ENCODE peak calls at places on chromosome 1, in six cellular contexts. Z is Kasumi-1, G is midbrain, K is NCI-H69, B is T-helper 2 cell, W is ELR. I is an unnamed sample.

GRCh38 chr1:119773711-119774241 is 5.1 kb upstream of the HMGCS2 start:
- DNase-seq in K (no peak), W (no peak), G (no peak), B (no peak), Z (no peak), I (no peak)

GRCh38 chr1:159492575-159493323 is 43.1 kb downstream of the OR10J5 start:
- DNase-seq in G (no peak), W (peak), K (no peak), Z (no peak), B (no peak), I (peak)

GRCh38 chr1:22339237-22339636 is 112.4 kb upstream of the ZBTB40 start:
- DNase-seq in B (no peak), G (no peak), W (no peak), Z (no peak), K (no peak), I (no peak)

GRCh38 chr1:22250724-22251123 is 107.8 kb upstream of the WNT4 start:
- DNase-seq in B (no peak), G (no peak), K (no peak), Z (no peak), W (peak), I (no peak)

GRCh38 chr1:92487078-92487605 is 417 bp upstream of the GFI1 start:
- DNase-seq in Z (no peak), K (no peak), W (no peak), B (no peak), G (no peak), I (peak)

GRCh38 chr1:2174348-2175054 is 20.1 kb downstream of the FAAP20 start:
- DNase-seq in K (peak), B (no peak), G (peak), W (peak), Z (peak), I (peak)

GRCh38 chr1:232150770-232151548 is 479.0 kb downstream of the SIPA1L2 start:
- DNase-seq in G (no peak), K (no peak), Z (no peak), B (no peak), W (no peak), I (peak)

GRCh38 chr1:2642560-2643413 is 10.0 kb upstream of the MMEL1 start:
- DNase-seq in Z (peak), W (peak), K (peak), B (peak), G (peak), I (peak)

GRCh38 chr1:28966617-28967016 is 52.2 kb downstream of the EPB41 start:
- DNase-seq in K (peak), G (no peak), B (no peak), W (no peak), Z (no peak), I (peak)

GRCh38 chr1:26019641-26020315 is 1.8 kb upstream of the EXTL1 start:
- DNase-seq in G (no peak), W (peak), B (no peak), Z (peak), K (peak), I (peak)

GRCh38 chr1:89732643-89733222 is 88.1 kb upstream of the LRRC8D start:
- DNase-seq in W (no peak), Z (no peak), B (no peak), G (no peak), K (no peak), I (no peak)

GRCh38 chr1:114740331-114740730 is 17.5 kb downstream of the CSDE1 start:
- DNase-seq in Z (no peak), G (no peak), B (no peak), W (no peak), K (no peak), I (no peak)

GRCh38 chr1:170415734-170416372 is 116.1 kb upstream of the GORAB start:
- DNase-seq in K (no peak), Z (no peak), B (no peak), G (no peak), W (no peak), I (peak)

GRCh38 chr1:101409102-101409501 is 172.3 kb downstream of the S1PR1 start:
- DNase-seq in B (no peak), Z (no peak), W (no peak), G (no peak), K (no peak), I (no peak)

GRCh38 chr1:40802078-40803075 is 18.8 kb downstream of the KCNQ4 start:
- DNase-seq in G (peak), W (peak), B (peak), Z (peak), K (peak), I (peak)

GRCh38 chr1:157993179-157994080 is at the start of gene KIRREL1:
- DNase-seq in K (peak), W (peak), G (no peak), B (no peak), Z (no peak), I (peak)

GRCh38 chr1:167146903-167147539 is 53.1 kb downstream of the STYXL2 start:
- DNase-seq in G (no peak), Z (no peak), W (no peak), B (no peak), K (no peak), I (no peak)

GRCh38 chr1:95233321-95233736 is 681 bp upstream of the RWDD3 start:
- DNase-seq in W (peak), Z (no peak), K (no peak), B (peak), G (peak), I (peak)

GRCh38 chr1:51305371-51305823 is 25.0 kb downstream of the TTC39A start:
- DNase-seq in K (peak), Z (no peak), G (no peak), B (no peak), W (no peak), I (no peak)